ENCODE peak calls at places on chromosomes 1 and 21, in four cellular contexts. L is IMR-90, K is mucosa of descending colon, G is GM12865. H is an unnamed sample.

GRCh38 chr1:14733053-14733778 is 134.7 kb downstream of the KAZN start:
- DNase-seq in L (no peak), K (no peak), G (peak), H (no peak)

GRCh38 chr1:155827450-155827849 is 29.6 kb downstream of the GON4L start:
- DNase-seq in L (no peak), K (no peak), G (no peak), H (no peak)

GRCh38 chr1:209155556-209155955 is 428.0 kb upstream of the CAMK1G start:
- DNase-seq in L (no peak), K (no peak), G (no peak), H (no peak)

GRCh38 chr1:201624741-201625646 is 86.1 kb downstream of the NAV1 start:
- DNase-seq in L (peak), K (no peak), G (no peak), H (no peak)

GRCh38 chr1:109091196-109092193 is 931 bp downstream of the TMEM167B start:
- DNase-seq in L (peak), K (no peak), G (peak), H (no peak)

GRCh38 chr1:155127672-155128468 is at the start of gene EFNA1:
- DNase-seq in L (no peak), K (peak), G (no peak), H (no peak)

GRCh38 chr1:117136749-117137148 is 15.2 kb upstream of the TRIM45 start:
- DNase-seq in L (no peak), K (no peak), G (no peak), H (no peak)

GRCh38 chr1:160260436-160261382 is 1.6 kb downstream of the DCAF8 start:
- DNase-seq in L (peak), K (no peak), G (peak), H (no peak)

GRCh38 chr1:211476200-211476849 is 15.6 kb downstream of the RD3 start:
- DNase-seq in L (peak), K (no peak), G (peak), H (peak)

GRCh38 chr1:222301653-222302052 is 246.3 kb downstream of the HHIPL2 start:
- DNase-seq in L (peak), K (no peak), G (no peak), H (no peak)

GRCh38 chr1:51343624-51344023 is 13.3 kb upstream of the TTC39A start:
- DNase-seq in L (no peak), K (no peak), G (no peak), H (no peak)

GRCh38 chr1:51342591-51343206 is 12.3 kb upstream of the TTC39A start:
- DNase-seq in L (no peak), K (no peak), G (no peak), H (no peak)

GRCh38 chr1:51345300-51345687 is 14.9 kb upstream of the TTC39A start:
- DNase-seq in L (no peak), K (no peak), G (no peak), H (no peak)

GRCh38 chr1:51344602-51345299 is 14.4 kb upstream of the TTC39A start:
- DNase-seq in L (no peak), K (peak), G (no peak), H (no peak)

GRCh38 chr1:51344276-51344601 is 13.9 kb upstream of the TTC39A start:
- DNase-seq in L (no peak), K (no peak), G (no peak), H (no peak)
- H3K4me3 ChIP-seq in L (no peak), K (no peak), G (no peak), H (no peak)

GRCh38 chr21:10627316-10627863 is 106.0 kb downstream of the TPTE start:
- DNase-seq in L (no peak), K (no peak), G (no peak), H (no peak)
- H3K4me3 ChIP-seq in L (no peak), K (no peak), G (no peak), H (no peak)

GRCh38 chr1:151716771-151717631 is at the start of gene CELF3:
- DNase-seq in L (no peak), K (no peak), G (peak), H (peak)
- H3K4me3 ChIP-seq in L (no peak), K (no peak), G (no peak), H (peak)

GRCh38 chr1:66450043-66450514 is 83.9 kb upstream of the SGIP1 start:
- DNase-seq in L (no peak), K (no peak), G (no peak), H (no peak)

GRCh38 chr1:66443793-66444192 is 90.2 kb upstream of the SGIP1 start:
- DNase-seq in L (peak), K (no peak), G (no peak), H (no peak)

GRCh38 chr1:66445492-66446181 is 88.3 kb upstream of the SGIP1 start:
- DNase-seq in L (no peak), K (peak), G (peak), H (peak)

GRCh38 chr1:66444438-66445265 is 89.3 kb upstream of the SGIP1 start:
- DNase-seq in L (no peak), K (no peak), G (peak), H (no peak)

GRCh38 chr1:66446261-66447001 is 87.5 kb upstream of the SGIP1 start:
- DNase-seq in L (peak), K (no peak), G (peak), H (peak)
- H3K4me3 ChIP-seq in L (no peak), K (no peak), G (peak), H (no peak)

GRCh38 chr21:38503588-38503987 is 5.3 kb upstream of the ERG start:
- DNase-seq in L (peak), K (no peak), G (no peak), H (no peak)
- H3K4me3 ChIP-seq in L (no peak), K (no peak), G (no peak), H (no peak)

GRCh38 chr1:235254721-235255120 is 73.3 kb downstream of the ARID4B start:
- DNase-seq in L (no peak), K (no peak), G (no peak), H (no peak)

GRCh38 chr1:235250430-235250829 is 77.5 kb downstream of the ARID4B start:
- DNase-seq in L (no peak), K (no peak), G (no peak), H (no peak)

GRCh38 chr1:235253219-235253640 is 74.7 kb downstream of the ARID4B start:
- DNase-seq in L (peak), K (no peak), G (peak), H (peak)
- H3K4me3 ChIP-seq in L (no peak), K (no peak), G (no peak), H (no peak)